ENCODE peak calls at places on chromosomes 6 and 20, in four cellular contexts. One of them, this sample, is unnamed. For H3K4me1, the result is how much of the 10 kb centered on the place peaks cover.

GRCh38 chr6:122012576-122012975 is 386.9 kb upstream of the HSF2 start:
- DNase-seq in prostate gland: no peak
- DNase-seq in GM23338: no peak
- DNase-seq in HCT116: no peak
- DNase-seq in this sample: no peak

GRCh38 chr6:163818719-163819118 is 404.2 kb downstream of the QKI start:
- DNase-seq in prostate gland: no peak
- DNase-seq in GM23338: no peak
- DNase-seq in HCT116: no peak
- DNase-seq in this sample: no peak

GRCh38 chr6:148999921-149000589 is 253.2 kb downstream of the UST start:
- DNase-seq in prostate gland: no peak
- DNase-seq in GM23338: no peak
- DNase-seq in HCT116: no peak
- DNase-seq in this sample: peak

GRCh38 chr6:170096803-170097504 is 193.9 kb downstream of the DLL1 start:
- DNase-seq in prostate gland: no peak
- DNase-seq in GM23338: no peak
- DNase-seq in HCT116: no peak
- DNase-seq in this sample: no peak

GRCh38 chr6:161349886-161350285 is 76.0 kb upstream of the AGPAT4 start:
- DNase-seq in prostate gland: no peak
- DNase-seq in GM23338: peak
- DNase-seq in HCT116: no peak
- DNase-seq in this sample: no peak

GRCh38 chr6:142009647-142010046 is 123.1 kb upstream of the GJE1 start:
- DNase-seq in prostate gland: no peak
- DNase-seq in GM23338: no peak
- DNase-seq in HCT116: peak
- DNase-seq in this sample: no peak

GRCh38 chr20:208937-209566 is 18.0 kb upstream of the DEFB129 start:
- DNase-seq in prostate gland: peak
- DNase-seq in GM23338: peak
- DNase-seq in HCT116: peak
- DNase-seq in this sample: no peak

GRCh38 chr20:59042151-59042795 is at the start of gene PRELID3B:
- DNase-seq in prostate gland: no peak
- DNase-seq in GM23338: peak
- DNase-seq in HCT116: no peak
- DNase-seq in this sample: peak

GRCh38 chr20:24040896-24041459 is 52.4 kb upstream of the GGTLC1 start:
- DNase-seq in prostate gland: no peak
- DNase-seq in GM23338: no peak
- DNase-seq in HCT116: no peak
- DNase-seq in this sample: no peak

GRCh38 chr6:2764610-2765165 is 505 bp upstream of the WRNIP1 start:
- DNase-seq in prostate gland: peak
- DNase-seq in GM23338: peak
- DNase-seq in HCT116: no peak
- DNase-seq in this sample: peak
- TF ChIP-seq POLR2AphosphoS5 in prostate gland: no peak
- TF ChIP-seq POLR2AphosphoS5 in GM23338: peak
- TF ChIP-seq POLR2AphosphoS5 in HCT116: peak
- TF ChIP-seq POLR2AphosphoS5 in this sample: peak

DNA sequence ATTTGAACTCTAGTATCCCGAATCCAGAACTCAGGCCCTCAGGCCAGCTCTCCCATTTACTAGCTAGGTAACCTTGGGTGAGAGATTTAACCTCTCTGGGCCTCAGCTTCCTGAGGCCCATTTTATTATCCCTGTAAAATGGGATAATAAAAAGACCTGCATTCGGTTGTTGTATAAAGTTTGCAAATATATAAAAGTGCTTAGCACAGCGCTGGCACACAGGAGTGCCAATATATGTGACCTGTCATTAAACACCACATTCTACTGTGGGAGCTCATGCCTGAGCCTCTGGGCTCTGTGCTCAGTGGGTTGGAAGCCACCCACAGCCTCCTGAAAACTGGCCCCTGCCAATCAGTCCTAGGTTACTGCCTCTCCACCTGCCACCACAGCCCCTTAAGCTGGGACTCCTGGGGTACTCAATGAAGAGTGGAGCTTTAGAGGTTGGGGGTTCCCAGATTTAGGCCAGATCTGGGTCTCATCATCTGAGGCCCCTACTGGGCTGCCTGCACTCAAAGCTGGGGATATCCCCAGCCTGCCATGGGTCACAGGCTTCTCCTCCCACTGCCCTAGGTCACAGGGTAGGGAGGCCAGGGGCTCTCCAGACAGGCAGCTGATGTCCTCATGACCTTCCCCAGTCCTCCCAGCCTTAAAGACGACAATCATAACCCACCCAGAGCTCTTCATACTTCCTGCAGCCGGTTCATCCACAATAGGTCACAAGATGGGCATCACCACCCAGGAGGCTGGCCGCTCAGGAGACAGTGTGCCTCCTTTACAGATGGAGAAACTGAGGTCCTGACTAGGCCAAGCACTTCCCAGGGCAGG is 15.4 kb downstream of the TFEB start:
- DNase-seq in prostate gland: peak
- DNase-seq in GM23338: no peak
- DNase-seq in HCT116: no peak
- DNase-seq in this sample: peak
- H3K4me3 ChIP-seq in prostate gland: no peak
- H3K4me3 ChIP-seq in GM23338: no peak
- H3K4me3 ChIP-seq in HCT116: no peak
- H3K4me3 ChIP-seq in this sample: no peak

DNA sequence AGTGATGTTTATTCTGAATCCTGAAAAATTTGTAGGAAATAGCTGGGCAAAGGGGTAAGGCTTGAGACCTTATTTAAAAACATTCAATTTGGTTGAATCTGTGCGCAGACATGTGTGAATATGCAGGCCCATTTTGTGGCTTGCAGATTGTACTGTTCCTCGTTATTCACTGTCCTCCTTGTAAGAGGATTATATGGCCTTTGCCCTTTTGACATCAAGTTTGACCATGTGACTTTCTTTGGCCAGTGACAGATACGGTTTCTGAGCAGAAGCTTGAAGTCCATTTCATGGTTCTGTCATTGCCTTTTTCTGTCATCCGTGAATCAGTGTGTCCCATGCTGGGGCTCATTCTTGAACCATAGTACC is 13.4 kb downstream of the AFDN start:
- DNase-seq in prostate gland: no peak
- DNase-seq in GM23338: no peak
- DNase-seq in HCT116: no peak
- DNase-seq in this sample: no peak
- H3K4me1 ChIP-seq in prostate gland: under half
- H3K4me1 ChIP-seq in GM23338: under half
- H3K4me1 ChIP-seq in HCT116: under half
- H3K4me1 ChIP-seq in this sample: under half

DNA sequence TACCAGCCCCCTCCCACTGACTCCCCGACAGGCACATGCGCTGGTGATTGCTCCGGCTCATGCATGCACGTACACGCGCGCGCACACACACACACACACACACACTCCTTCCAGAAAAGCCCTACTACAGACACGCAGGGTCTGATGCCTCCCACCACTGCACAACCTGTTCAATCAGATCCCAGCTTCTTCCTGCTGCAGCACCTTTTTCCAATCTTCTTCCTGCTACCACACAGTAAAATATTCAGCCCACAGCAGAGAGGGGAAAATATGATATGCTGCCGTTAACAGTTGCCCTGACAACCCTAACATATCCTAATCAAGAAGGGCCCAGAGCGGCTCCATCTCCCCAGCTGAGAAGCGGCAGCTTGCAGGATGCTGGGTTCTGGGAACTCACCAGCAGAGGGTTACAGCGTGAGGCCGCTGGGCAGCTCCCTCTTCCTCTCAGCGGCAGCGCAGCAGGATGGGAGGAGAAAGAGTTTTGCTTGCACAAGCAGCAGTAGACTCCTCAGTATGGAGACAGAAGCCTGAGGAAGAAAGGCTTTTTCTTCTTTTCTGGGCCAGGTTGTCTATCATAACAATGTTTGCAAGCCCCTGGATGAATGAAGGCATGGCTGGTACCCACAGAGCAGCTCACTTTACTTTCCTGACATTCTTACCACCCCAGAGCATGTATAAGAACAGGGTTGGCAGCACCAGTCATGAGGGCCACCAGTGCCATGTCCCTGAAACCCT is 23.9 kb downstream of the MAP7 start:
- DNase-seq in prostate gland: peak
- DNase-seq in GM23338: peak
- DNase-seq in HCT116: no peak
- DNase-seq in this sample: no peak
- TF ChIP-seq POLR2AphosphoS5 in prostate gland: no peak
- TF ChIP-seq POLR2AphosphoS5 in GM23338: no peak
- TF ChIP-seq POLR2AphosphoS5 in HCT116: no peak
- TF ChIP-seq POLR2AphosphoS5 in this sample: no peak

DNA sequence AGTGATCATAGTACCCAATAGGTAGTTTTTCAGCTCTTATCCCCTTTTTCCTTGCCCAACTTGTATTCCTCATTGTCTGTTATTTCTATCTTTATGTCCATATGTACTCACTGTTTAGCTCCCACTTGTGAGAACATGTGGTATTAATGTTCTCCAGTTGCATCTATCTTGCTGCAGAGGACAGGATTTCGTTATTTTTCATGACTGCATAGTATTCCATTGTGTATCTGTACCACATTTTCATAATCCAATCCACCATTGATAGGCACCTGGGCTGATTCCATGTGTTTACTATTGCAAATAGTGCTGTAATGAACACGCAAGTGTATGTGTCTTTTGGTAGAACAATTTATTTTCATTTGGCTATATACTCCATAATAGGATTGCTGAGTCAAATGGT is 819.5 kb upstream of the ADGRB3 start:
- DNase-seq in prostate gland: no peak
- DNase-seq in GM23338: no peak
- DNase-seq in HCT116: no peak
- DNase-seq in this sample: no peak
- H3K4me3 ChIP-seq in prostate gland: no peak
- H3K4me3 ChIP-seq in GM23338: no peak
- H3K4me3 ChIP-seq in HCT116: no peak
- H3K4me3 ChIP-seq in this sample: no peak

GRCh38 chr20:32359633-32360332 is 1.7 kb downstream of the ASXL1 start:
- DNase-seq in prostate gland: no peak
- DNase-seq in GM23338: no peak
- DNase-seq in HCT116: no peak
- DNase-seq in this sample: no peak
- H3K4me1 ChIP-seq in prostate gland: under half
- H3K4me1 ChIP-seq in GM23338: under half
- H3K4me1 ChIP-seq in HCT116: under half
- H3K4me1 ChIP-seq in this sample: under half

DNA sequence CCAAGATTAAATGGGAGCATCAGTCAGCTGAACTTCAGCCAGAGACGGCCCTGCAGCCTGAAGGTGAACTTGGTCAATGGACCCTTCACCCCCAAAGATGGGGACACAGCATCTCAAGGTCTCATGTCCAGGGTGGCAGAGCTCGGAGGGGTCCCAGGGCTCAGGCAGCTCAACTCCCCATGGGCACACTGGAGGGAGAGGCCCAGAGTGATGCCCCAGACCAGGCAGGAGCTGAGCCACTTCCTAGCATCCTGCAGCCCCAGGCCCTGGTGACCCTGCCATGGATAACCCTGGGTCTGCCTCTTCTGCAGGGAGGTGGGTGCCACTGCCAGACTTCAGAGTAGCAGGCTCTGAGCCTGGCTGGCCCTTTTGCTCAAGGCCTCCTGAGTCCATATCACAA is 27.5 kb upstream of the EMILIN3 start:
- DNase-seq in prostate gland: no peak
- DNase-seq in GM23338: no peak
- DNase-seq in HCT116: no peak
- DNase-seq in this sample: no peak
- TF ChIP-seq POLR2AphosphoS5 in prostate gland: no peak
- TF ChIP-seq POLR2AphosphoS5 in GM23338: no peak
- TF ChIP-seq POLR2AphosphoS5 in HCT116: no peak
- TF ChIP-seq POLR2AphosphoS5 in this sample: no peak

GRCh38 chr20:38673731-38674177 is 50.5 kb upstream of the SLC32A1 start:
- DNase-seq in prostate gland: no peak
- DNase-seq in GM23338: peak
- DNase-seq in HCT116: no peak
- DNase-seq in this sample: no peak
- H3K4me3 ChIP-seq in prostate gland: peak
- H3K4me3 ChIP-seq in GM23338: peak
- H3K4me3 ChIP-seq in HCT116: no peak
- H3K4me3 ChIP-seq in this sample: peak

This sample was measured in transverse colon.